ENCODE peak calls at places on chromosome 3, in six cellular contexts. F, K, E, Q, Z and R are unnamed samples.

GRCh38 chr3:98812851-98813374 is 49.8 kb downstream of the ST3GAL6 start:
- DNase-seq in Z (no peak), E (peak; percentile 28), K (peak; percentile 50), F (no peak), Q (no peak), R (no peak)

GRCh38 chr3:126542340-126543241 is 16.1 kb downstream of the C3orf22 start:
- DNase-seq in E (no peak), Q (no peak), Z (no peak), F (peak; percentile 3), K (no peak), R (peak; percentile 14)

GRCh38 chr3:182979719-182980191 is 583 bp downstream of the DCUN1D1 start:
- DNase-seq in K (no peak), E (no peak), Z (no peak), F (peak; percentile 51), Q (no peak), R (peak; percentile 27)

GRCh38 chr3:65348596-65348995 is 660.8 kb upstream of the ADAMTS9 start:
- DNase-seq in E (peak; percentile 84), Q (no peak), F (no peak), K (peak; percentile 74), Z (no peak), R (no peak)

GRCh38 chr3:170961616-170962400 is 53.4 kb upstream of the EIF5A2 start:
- DNase-seq in K (peak; percentile 64), F (peak; percentile 15), Z (no peak), Q (no peak), E (peak; percentile 37), R (no peak)

GRCh38 chr3:138457863-138458735 is 23.7 kb downstream of the ESYT3 start:
- DNase-seq in K (no peak), E (no peak), F (no peak), Q (no peak), Z (no peak), R (no peak)

GRCh38 chr3:192490720-192491119 is 236.6 kb downstream of the FGF12 start:
- DNase-seq in Z (no peak), E (no peak), Q (no peak), K (peak; percentile 33), F (no peak), R (no peak)

GRCh38 chr3:65126527-65127440 is 439.0 kb upstream of the ADAMTS9 start:
- DNase-seq in K (peak; percentile 80), F (no peak), Q (no peak), Z (no peak), E (no peak), R (no peak)

GRCh38 chr3:11566916-11567315 is 76.8 kb downstream of the VGLL4 start:
- DNase-seq in F (no peak), E (no peak), Q (no peak), Z (no peak), K (no peak), R (no peak)

GRCh38 chr3:20648921-20649381 is 462.9 kb upstream of the SGO1 start:
- DNase-seq in Z (no peak), K (peak; percentile 85), E (peak; percentile 48), Q (no peak), F (no peak), R (no peak)

GRCh38 chr3:170897978-170898377 is 10.5 kb downstream of the EIF5A2 start:
- DNase-seq in F (no peak), K (no peak), Z (no peak), E (no peak), Q (no peak), R (no peak)

GRCh38 chr3:38549486-38549885 is 53.3 kb downstream of the EXOG start:
- DNase-seq in Z (no peak), K (no peak), E (no peak), Q (no peak), F (no peak), R (no peak)

GRCh38 chr3:33075996-33076395 is 20.9 kb downstream of the GLB1 start:
- DNase-seq in E (no peak), F (no peak), Q (no peak), K (peak; percentile 19), Z (no peak), R (no peak)

GRCh38 chr3:69948246-69948862 is 51.2 kb upstream of the SAMMSON start:
- DNase-seq in Q (no peak), K (peak; percentile 59), F (no peak), Z (no peak), E (peak; percentile 34), R (no peak)

GRCh38 chr3:65669163-65669875 is 369.4 kb downstream of the MAGI1 start:
- DNase-seq in K (peak; percentile 56), E (no peak), Q (no peak), Z (no peak), F (no peak), R (no peak)

GRCh38 chr3:194323785-194324735 is 27.1 kb downstream of the CPN2 start:
- DNase-seq in Q (peak; percentile 93), F (no peak), K (peak; percentile 71), E (peak; percentile 63), Z (no peak), R (no peak)

GRCh38 chr3:184229424-184230080 is at the start of gene VWA5B2:
- DNase-seq in E (peak; percentile 25), Q (no peak), K (no peak), F (peak; percentile 63), Z (no peak), R (no peak)
- TF ChIP-seq CTCF in E (no peak), Q (no peak), K (no peak), F (peak; percentile 15), Z (peak; percentile 39), R (no peak)

DNA sequence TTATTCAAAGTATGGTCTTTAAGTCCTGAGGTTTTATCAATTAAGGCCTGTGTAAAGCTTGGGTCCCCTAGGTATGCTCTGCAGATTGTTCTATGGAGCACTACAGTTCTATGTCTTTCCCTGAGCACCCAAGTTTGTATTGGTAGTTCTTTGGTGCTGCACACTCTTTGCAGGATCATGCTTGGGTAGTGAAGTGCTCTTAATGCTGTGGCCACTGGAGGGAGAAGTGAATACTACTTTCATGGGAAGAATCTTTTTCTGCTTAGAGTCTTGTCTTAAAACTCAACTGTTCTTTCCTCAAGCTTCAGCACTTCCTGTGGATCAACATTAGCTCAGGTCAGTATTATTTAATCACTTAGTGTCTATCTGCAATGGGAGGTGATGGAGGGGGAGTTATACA is 93.6 kb upstream of the CFAP20DC start:
- DNase-seq in E (no peak), Z (no peak), Q (no peak), F (no peak), K (no peak), R (no peak)
- TF ChIP-seq CTCF in E (peak; percentile 42), Z (no peak), Q (no peak), F (no peak), K (peak; percentile 13), R (no peak)

DNA sequence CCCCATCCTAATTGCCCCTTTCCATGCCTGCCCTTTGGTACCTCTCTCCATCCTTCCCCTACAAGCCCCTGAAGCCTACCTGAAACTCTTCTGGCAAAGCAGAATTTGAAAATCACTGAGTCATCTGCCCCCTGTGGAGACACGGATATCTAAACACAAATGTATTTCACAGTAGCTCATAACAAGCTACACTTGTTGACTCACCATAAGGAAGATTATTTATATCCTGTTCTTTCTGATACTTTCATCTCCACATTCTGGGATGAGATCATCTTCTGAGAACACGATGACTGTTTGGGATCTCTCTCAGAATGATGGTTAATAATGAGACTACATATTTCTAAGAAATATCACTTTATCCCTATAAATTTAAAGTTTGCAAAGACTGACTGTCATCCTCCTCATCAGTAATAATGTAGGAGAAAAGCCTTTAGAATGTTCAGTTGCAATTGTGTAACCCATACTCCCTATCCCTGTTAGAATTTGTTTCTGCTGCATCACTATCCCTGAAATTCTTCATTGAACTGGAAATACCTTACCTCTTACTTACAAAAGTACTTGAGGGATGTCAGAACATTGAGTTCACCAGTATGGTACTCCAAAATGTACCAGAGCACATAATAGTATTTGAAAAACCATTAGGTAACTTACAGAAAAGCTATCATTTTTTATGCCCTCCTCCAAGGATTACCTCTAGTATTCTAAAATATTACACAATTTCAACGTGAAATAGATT is 116.1 kb upstream of the IL12A start:
- DNase-seq in F (no peak), E (peak; percentile 91), Q (peak; percentile 55), Z (no peak), K (peak; percentile 95), R (no peak)
- TF ChIP-seq CTCF in F (no peak), E (peak; percentile 74), Q (no peak), Z (no peak), K (peak; percentile 50), R (no peak)

GRCh38 chr3:31341130-31341529 is 191.6 kb upstream of the STT3B start:
- DNase-seq in E (no peak), K (no peak), Z (no peak), Q (no peak), F (peak; percentile 9), R (no peak)
- TF ChIP-seq CTCF in E (peak; percentile 26), K (peak; percentile 10), Z (no peak), Q (no peak), F (no peak), R (no peak)